ENCODE peak calls at places on chromosomes 6 and 20, in four cellular contexts. C, K, F and H are unnamed samples.

GRCh38 chr6:72916906-72917305 is 295.0 kb downstream of the KCNQ5 start:
- DNase-seq in K (no peak), F (no peak), C (no peak), H (no peak)

GRCh38 chr20:51284871-51285270 is 257.6 kb downstream of the NFATC2 start:
- DNase-seq in F (no peak), K (no peak), C (no peak), H (no peak)

GRCh38 chr6:105401247-105402089 is 1.4 kb downstream of the PREP start:
- DNase-seq in K (no peak), C (no peak), F (no peak), H (no peak)

GRCh38 chr6:162100091-162100490 is 627.5 kb downstream of the PRKN start:
- DNase-seq in C (no peak), F (no peak), K (no peak), H (no peak)

GRCh38 chr6:118223316-118223715 is 316.3 kb downstream of the SLC35F1 start:
- DNase-seq in K (no peak), C (no peak), F (no peak), H (no peak)

GRCh38 chr6:7479801-7480266 is 61.6 kb upstream of the DSP start:
- DNase-seq in K (no peak), C (no peak), F (no peak), H (no peak)

GRCh38 chr6:107079429-107079828 is 35.9 kb downstream of the BEND3 start:
- DNase-seq in C (no peak), K (no peak), F (no peak), H (no peak)

GRCh38 chr6:5958948-5959347 is 47.8 kb downstream of the NRN1 start:
- DNase-seq in F (no peak), C (no peak), K (no peak), H (no peak)

GRCh38 chr6:22966711-22967110 is 397.3 kb downstream of the HDGFL1 start:
- DNase-seq in K (no peak), C (no peak), F (peak), H (no peak)